ENCODE peak calls at places on chromosome 1, in six cellular contexts. W is lower lobe of right lung, R is type B pancreatic cell, K is MCF 10A, L is SJSA1, D is neural crest cell. U is an unnamed sample.

GRCh38 chr1:172286629-172287076 is 133.8 kb upstream of the C1orf105 start:
- DNase-seq in W (no peak), R (no peak), K (peak), L (no peak), D (no peak), U (no peak)

GRCh38 chr1:20229191-20229590 is 42.9 kb upstream of the PLA2G2C start:
- DNase-seq in W (no peak), R (no peak), K (no peak), L (no peak), D (no peak), U (no peak)

GRCh38 chr1:204278254-204278653 is 64.5 kb upstream of the GOLT1A start:
- DNase-seq in W (no peak), R (no peak), K (no peak), L (no peak), D (no peak), U (no peak)

GRCh38 chr1:172903581-172904220 is 147.0 kb downstream of the TNFSF18 start:
- DNase-seq in W (no peak), R (no peak), K (no peak), L (no peak), D (no peak), U (no peak)

GRCh38 chr1:193014354-193014753 is 44.8 kb downstream of the UCHL5 start:
- DNase-seq in W (no peak), R (no peak), K (no peak), L (no peak), D (no peak), U (no peak)

GRCh38 chr1:36149237-36149972 is at the start of gene TRAPPC3:
- DNase-seq in W (peak), R (peak), K (peak), L (peak), D (peak), U (peak)

GRCh38 chr1:198967566-198967965 is 328.7 kb downstream of the PTPRC start:
- DNase-seq in W (no peak), R (no peak), K (no peak), L (no peak), D (no peak), U (no peak)

GRCh38 chr1:175137369-175137768 is 55.2 kb downstream of the KIAA0040 start:
- DNase-seq in W (no peak), R (no peak), K (peak), L (no peak), D (no peak), U (no peak)

GRCh38 chr1:222794656-222795474 is 20.0 kb upstream of the DISP1 start:
- DNase-seq in W (no peak), R (no peak), K (no peak), L (no peak), D (no peak), U (no peak)

GRCh38 chr1:22048351-22049192 is 3.9 kb upstream of the CDC42 start:
- DNase-seq in W (peak), R (no peak), K (peak), L (no peak), D (no peak), U (no peak)

GRCh38 chr1:184387871-184388670 is 1.2 kb downstream of the C1orf21 start:
- DNase-seq in W (peak), R (no peak), K (peak), L (peak), D (peak), U (no peak)

GRCh38 chr1:97783762-97784161 is 137.1 kb downstream of the DPYD start:
- DNase-seq in W (no peak), R (no peak), K (no peak), L (no peak), D (no peak), U (no peak)

GRCh38 chr1:16162163-16162822 is 6.4 kb upstream of the EPHA2 start:
- DNase-seq in W (no peak), R (no peak), K (no peak), L (no peak), D (no peak), U (no peak)

GRCh38 chr1:28091043-28091781 is 2.8 kb upstream of the EYA3 start:
- DNase-seq in W (peak), R (peak), K (peak), L (peak), D (peak), U (peak)

GRCh38 chr1:57254006-57254405 is 169.9 kb downstream of the DAB1 start:
- DNase-seq in W (no peak), R (no peak), K (peak), L (no peak), D (no peak), U (no peak)

GRCh38 chr1:164058192-164058591 is 500.8 kb upstream of the PBX1 start:
- DNase-seq in W (no peak), R (no peak), K (no peak), L (no peak), D (no peak), U (no peak)